ENCODE peak calls at places on chromosomes 1 and 21, in four cellular contexts. S is IMR-90, E is H9, R is H1. Y is an unnamed sample.

GRCh38 chr1:236039736-236040670 is 24.9 kb downstream of the NID1 start:
- DNase-seq in E (no peak), S (peak), R (no peak), Y (no peak)

GRCh38 chr1:22379566-22379965 is 72.1 kb upstream of the ZBTB40 start:
- DNase-seq in E (no peak), S (no peak), R (no peak), Y (no peak)

GRCh38 chr1:13728104-13728503 is 28.1 kb downstream of the PRDM2 start:
- DNase-seq in S (no peak), R (no peak), E (no peak), Y (no peak)

GRCh38 chr1:10070206-10070605 is 37.4 kb downstream of the UBE4B start:
- DNase-seq in S (peak), R (no peak), E (no peak), Y (no peak)

GRCh38 chr1:61081637-61082335 is 575 bp upstream of the NFIA start:
- DNase-seq in S (peak), R (peak), E (peak), Y (peak)

GRCh38 chr1:59057211-59057694 is 239.6 kb upstream of the FGGY start:
- DNase-seq in R (no peak), S (peak), E (no peak), Y (peak)

GRCh38 chr1:11749203-11749689 is 12.7 kb upstream of the C1orf167 start:
- DNase-seq in E (peak), R (peak), S (no peak), Y (peak)

GRCh38 chr1:61190476-61191067 is 108.2 kb downstream of the NFIA start:
- DNase-seq in E (no peak), R (no peak), S (no peak), Y (no peak)

GRCh38 chr1:169860187-169860586 is 33.5 kb downstream of the SCYL3 start:
- DNase-seq in E (no peak), S (no peak), R (no peak), Y (no peak)

GRCh38 chr1:86502721-86503430 is 34.1 kb downstream of the CLCA1 start:
- DNase-seq in E (peak), R (peak), S (no peak), Y (peak)

GRCh38 chr1:31793586-31794285 is 22.1 kb downstream of the SPOCD1 start:
- DNase-seq in R (no peak), S (no peak), E (peak), Y (no peak)

GRCh38 chr1:26889580-26890466 is at the start of gene GPN2:
- DNase-seq in R (peak), E (peak), S (peak), Y (peak)

DNA sequence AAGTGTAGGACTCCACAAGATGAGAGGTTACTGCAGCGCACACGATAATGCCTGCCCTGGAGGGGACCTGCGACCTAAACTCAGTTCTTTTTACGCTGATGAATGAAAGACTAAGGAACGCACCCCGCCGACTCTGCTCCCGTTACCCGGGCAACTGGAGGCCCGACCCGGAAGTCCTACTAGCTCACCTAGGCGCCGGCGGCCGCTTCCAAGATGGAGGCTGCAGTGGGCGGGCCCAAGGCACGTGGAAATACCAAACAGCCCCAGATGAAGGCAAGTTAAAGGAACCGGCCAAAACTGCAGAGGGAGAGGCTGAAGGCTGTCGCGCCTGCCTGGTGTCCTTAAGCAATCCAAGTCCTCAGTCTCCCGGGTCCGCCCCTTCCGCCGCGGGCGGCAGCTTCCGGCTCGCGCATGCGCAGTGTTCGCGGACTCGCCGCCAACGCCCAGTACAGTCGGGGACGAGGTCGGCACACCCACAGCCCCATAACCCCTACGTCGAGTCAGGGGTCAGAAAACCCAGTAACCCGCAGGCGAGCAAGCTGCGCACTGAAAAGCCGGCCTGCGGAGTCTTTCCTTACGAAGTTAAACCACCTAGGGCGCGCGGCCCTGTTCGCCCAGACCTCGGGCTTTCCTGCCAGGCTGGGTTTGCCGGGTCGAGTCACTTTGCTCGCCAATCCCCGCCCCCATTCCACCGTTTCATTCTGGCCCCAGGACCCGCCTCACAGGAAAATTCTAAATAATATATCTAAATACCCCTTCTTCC is at the start of gene SETD4:
- DNase-seq in E (peak), S (peak), R (peak), Y (peak)
- H3K4ac ChIP-seq in E (no peak), S (peak), R (no peak), Y (peak)

DNA sequence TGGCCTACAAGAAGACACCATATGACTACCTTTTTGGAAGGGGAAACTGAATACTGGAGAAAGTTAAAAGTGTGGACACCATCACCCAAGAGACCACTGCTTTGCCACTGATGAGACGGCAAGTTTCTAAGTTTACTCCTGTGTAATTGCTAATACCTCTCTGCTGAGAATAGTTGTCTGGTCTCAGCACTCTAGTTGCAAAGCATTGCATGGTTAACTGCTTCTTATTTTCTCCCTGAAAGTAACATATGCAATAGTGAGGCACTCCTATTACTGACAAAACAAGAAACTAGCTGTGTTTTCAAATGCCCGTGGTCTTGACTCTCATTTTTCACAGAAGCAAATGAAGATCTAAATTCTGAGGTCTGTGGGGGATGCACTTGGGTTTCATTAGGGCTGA is 62.8 kb downstream of the IFI44 start:
- DNase-seq in R (no peak), E (no peak), S (no peak), Y (no peak)
- H3K56ac ChIP-seq in R (no peak), E (no peak), S (no peak), Y (no peak)

GRCh38 chr1:205531191-205532025 is 26.9 kb downstream of the CDK18 start:
- DNase-seq in R (no peak), S (no peak), E (no peak), Y (no peak)
- H3K4ac ChIP-seq in R (no peak), S (no peak), E (no peak), Y (no peak)

DNA sequence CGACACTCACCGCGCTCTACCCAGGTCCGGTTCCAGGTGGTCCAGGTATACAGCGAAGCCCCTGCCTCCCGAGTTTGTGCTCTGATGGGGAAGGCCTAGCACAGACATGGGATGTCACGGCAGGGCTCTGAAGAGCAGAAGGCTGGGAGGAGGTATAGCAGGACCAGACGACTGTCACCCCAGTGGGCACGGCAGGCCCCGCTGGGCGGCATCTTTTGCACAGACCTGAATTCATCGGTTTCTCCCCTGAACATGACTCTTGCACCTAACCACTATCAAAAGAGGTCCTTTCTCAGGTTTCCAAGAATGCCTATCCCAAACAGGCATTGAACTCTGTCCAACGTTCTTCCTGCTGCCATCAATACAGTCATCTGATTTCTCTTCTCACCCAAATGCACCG is 30.6 kb downstream of the ARHGEF16 start:
- DNase-seq in E (no peak), S (no peak), R (no peak), Y (no peak)
- H3K56ac ChIP-seq in E (no peak), S (no peak), R (no peak), Y (no peak)

DNA sequence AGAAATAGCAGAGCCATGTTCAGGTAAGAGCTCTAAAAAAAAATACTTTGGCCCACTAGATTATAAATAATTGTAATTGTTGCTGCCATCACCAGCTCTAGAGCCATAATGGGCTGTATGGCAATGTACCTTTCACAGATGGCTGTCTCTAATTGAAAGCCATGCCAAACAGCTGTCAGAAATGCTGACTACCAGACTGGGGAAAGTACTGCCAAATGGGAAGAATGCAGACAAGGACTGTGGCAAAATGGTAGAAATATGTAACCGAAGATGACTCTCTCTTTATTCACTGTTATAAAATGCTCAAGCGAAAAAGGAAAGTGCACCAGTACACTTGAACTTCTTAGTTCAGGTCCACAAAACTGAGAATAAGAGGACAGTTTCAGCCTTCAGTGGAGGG is 46.3 kb upstream of the LPGAT1 start:
- DNase-seq in E (no peak), R (no peak), S (no peak), Y (no peak)
- H3K4ac ChIP-seq in E (no peak), R (no peak), S (no peak), Y (no peak)

GRCh38 chr1:109181085-109181806 is 32.5 kb upstream of the SARS1 start:
- DNase-seq in S (peak), R (no peak), E (no peak), Y (no peak)
- H3K56ac ChIP-seq in S (no peak), R (no peak), E (no peak), Y (no peak)

GRCh38 chr1:65392497-65392896 is 28.0 kb upstream of the LEPR start:
- DNase-seq in S (no peak), E (no peak), R (no peak), Y (no peak)
- H3K4ac ChIP-seq in S (no peak), E (no peak), R (no peak), Y (no peak)